ENCODE peak calls at places on chromosomes 11 and 22, in six cellular contexts. T is amniotic stem cell, B is MV-4-11, C is choroid plexus epithelial cell, S is substantia nigra, D is sciatic nerve. A is an unnamed sample.

GRCh38 chr11:86453290-86454030 is 78.8 kb downstream of the CCDC81 start:
- DNase-seq in C (no peak), D (no peak), S (no peak), T (no peak), B (peak), A (no peak)

GRCh38 chr11:108198833-108199232 is 23.6 kb downstream of the NPAT start:
- DNase-seq in C (no peak), B (no peak), T (no peak), D (no peak), S (no peak), A (no peak)

GRCh38 chr22:30628491-30628890 is 7.1 kb upstream of the SLC35E4 start:
- DNase-seq in T (no peak), S (peak), C (no peak), B (no peak), D (no peak), A (no peak)

GRCh38 chr11:76229690-76230240 is 23.5 kb upstream of the WNT11 start:
- DNase-seq in C (no peak), S (no peak), D (no peak), T (no peak), B (no peak), A (no peak)

GRCh38 chr22:35601743-35602633 is 15.1 kb downstream of the MB start:
- DNase-seq in D (no peak), S (no peak), T (peak), B (peak), C (peak), A (no peak)

GRCh38 chr11:17864478-17864941 is 129.9 kb downstream of the KCNC1 start:
- DNase-seq in C (peak), S (no peak), B (no peak), D (no peak), T (no peak), A (no peak)

GRCh38 chr11:75261902-75262361 is 21.4 kb downstream of the TPBGL start:
- DNase-seq in B (no peak), C (no peak), D (peak), S (no peak), T (no peak), A (no peak)

GRCh38 chr11:101129203-101129943 is at the start of gene PGR:
- DNase-seq in S (no peak), B (no peak), D (peak), T (no peak), C (no peak), A (no peak)

GRCh38 chr11:65355013-65355775 is 643 bp downstream of the TIGD3 start:
- DNase-seq in S (no peak), C (no peak), T (no peak), D (no peak), B (peak), A (no peak)

GRCh38 chr22:35039625-35040024 is 26.3 kb upstream of the ISX start:
- DNase-seq in S (no peak), C (no peak), D (no peak), B (no peak), T (no peak), A (no peak)

GRCh38 chr22:20571078-20571503 is 63.7 kb downstream of the MED15 start:
- DNase-seq in D (no peak), T (no peak), S (no peak), C (no peak), B (no peak), A (no peak)

GRCh38 chr11:68333176-68333575 is 20.8 kb downstream of the LRP5 start:
- DNase-seq in C (no peak), S (no peak), D (no peak), B (no peak), T (no peak), A (no peak)

GRCh38 chr22:33082221-33082620 is 24.0 kb upstream of the SYN3 start:
- DNase-seq in S (no peak), D (no peak), C (no peak), T (no peak), B (no peak), A (no peak)

GRCh38 chr11:64561984-64562722 is 28.9 kb upstream of the SLC22A12 start:
- DNase-seq in S (no peak), T (no peak), D (no peak), B (no peak), C (no peak), A (no peak)